ENCODE peak calls at places on chromosomes 3 and 15, in four cellular contexts. One of them, this sample, is unnamed.

GRCh38 chr15:48681274-48681840 is 35.8 kb upstream of the FBN1 start:
- DNase-seq in iPS DF 6.9: no peak
- DNase-seq in stromal cell of bone marrow: no peak
- DNase-seq in foreskin fibroblast: no peak
- DNase-seq in this sample: no peak

GRCh38 chr15:44801368-44801767 is 65.0 kb downstream of the TRIM69 start:
- DNase-seq in iPS DF 6.9: no peak
- DNase-seq in foreskin fibroblast: no peak
- DNase-seq in stromal cell of bone marrow: no peak
- DNase-seq in this sample: no peak

GRCh38 chr15:29616512-29616911 is 205.8 kb downstream of the TJP1 start:
- DNase-seq in stromal cell of bone marrow: no peak
- DNase-seq in iPS DF 6.9: no peak
- DNase-seq in foreskin fibroblast: no peak
- DNase-seq in this sample: no peak

GRCh38 chr15:26038693-26039092 is 175.6 kb upstream of the ATP10A start:
- DNase-seq in foreskin fibroblast: no peak
- DNase-seq in stromal cell of bone marrow: no peak
- DNase-seq in iPS DF 6.9: no peak
- DNase-seq in this sample: no peak

GRCh38 chr3:136070334-136070733 is 104.8 kb downstream of the PPP2R3A start:
- DNase-seq in stromal cell of bone marrow: no peak
- DNase-seq in iPS DF 6.9: no peak
- DNase-seq in foreskin fibroblast: peak
- DNase-seq in this sample: no peak

GRCh38 chr3:100796556-100796955 is 87.3 kb downstream of the TFG start:
- DNase-seq in foreskin fibroblast: no peak
- DNase-seq in iPS DF 6.9: no peak
- DNase-seq in stromal cell of bone marrow: no peak
- DNase-seq in this sample: no peak

GRCh38 chr15:61138151-61138550 is 91.0 kb downstream of the RORA start:
- DNase-seq in iPS DF 6.9: no peak
- DNase-seq in stromal cell of bone marrow: peak
- DNase-seq in foreskin fibroblast: no peak
- DNase-seq in this sample: no peak

GRCh38 chr15:58165661-58166060 is 27.5 kb downstream of the AQP9 start:
- DNase-seq in foreskin fibroblast: no peak
- DNase-seq in stromal cell of bone marrow: no peak
- DNase-seq in iPS DF 6.9: no peak
- DNase-seq in this sample: no peak

GRCh38 chr15:37995461-37996347 is 61.3 kb downstream of the TMCO5A start:
- DNase-seq in iPS DF 6.9: no peak
- DNase-seq in foreskin fibroblast: peak
- DNase-seq in stromal cell of bone marrow: peak
- DNase-seq in this sample: peak

GRCh38 chr15:68278345-68279217 is 1.0 kb downstream of the FEM1B start:
- DNase-seq in iPS DF 6.9: no peak
- DNase-seq in foreskin fibroblast: no peak
- DNase-seq in stromal cell of bone marrow: no peak
- DNase-seq in this sample: no peak

GRCh38 chr15:41568350-41569017 is 9.5 kb downstream of the TYRO3 start:
- DNase-seq in foreskin fibroblast: no peak
- DNase-seq in iPS DF 6.9: peak
- DNase-seq in stromal cell of bone marrow: no peak
- DNase-seq in this sample: no peak

GRCh38 chr3:115758076-115758763 is 134.9 kb downstream of the GAP43 start:
- DNase-seq in foreskin fibroblast: no peak
- DNase-seq in iPS DF 6.9: no peak
- DNase-seq in stromal cell of bone marrow: no peak
- DNase-seq in this sample: no peak

GRCh38 chr3:30518201-30518864 is 88.1 kb upstream of the TGFBR2 start:
- DNase-seq in stromal cell of bone marrow: no peak
- DNase-seq in foreskin fibroblast: no peak
- DNase-seq in iPS DF 6.9: no peak
- DNase-seq in this sample: no peak

GRCh38 chr3:117955196-117955595 is 1079.5 kb downstream of the IGSF11 start:
- DNase-seq in foreskin fibroblast: no peak
- DNase-seq in stromal cell of bone marrow: no peak
- DNase-seq in iPS DF 6.9: no peak
- DNase-seq in this sample: no peak

GRCh38 chr3:167575000-167575399 is 78.7 kb downstream of the WDR49 start:
- DNase-seq in foreskin fibroblast: no peak
- DNase-seq in iPS DF 6.9: no peak
- DNase-seq in stromal cell of bone marrow: no peak
- DNase-seq in this sample: no peak

GRCh38 chr15:68601206-68602197 is 22.7 kb downstream of the CORO2B start:
- DNase-seq in foreskin fibroblast: no peak
- DNase-seq in iPS DF 6.9: no peak
- DNase-seq in stromal cell of bone marrow: no peak
- DNase-seq in this sample: no peak

GRCh38 chr3:99505646-99506269 is 132.6 kb upstream of the COL8A1 start:
- DNase-seq in foreskin fibroblast: peak
- DNase-seq in stromal cell of bone marrow: peak
- DNase-seq in iPS DF 6.9: no peak
- DNase-seq in this sample: no peak

GRCh38 chr15:25175789-25176615 is 221.2 kb downstream of the SNRPN start:
- DNase-seq in iPS DF 6.9: no peak
- DNase-seq in stromal cell of bone marrow: no peak
- DNase-seq in foreskin fibroblast: no peak
- DNase-seq in this sample: no peak

GRCh38 chr3:116067275-116067674 is 378.0 kb downstream of the LSAMP start:
- DNase-seq in foreskin fibroblast: no peak
- DNase-seq in iPS DF 6.9: no peak
- DNase-seq in stromal cell of bone marrow: no peak
- DNase-seq in this sample: no peak

GRCh38 chr15:38991126-38991525 is 426.5 kb upstream of the RASGRP1 start:
- DNase-seq in stromal cell of bone marrow: peak
- DNase-seq in foreskin fibroblast: peak
- DNase-seq in iPS DF 6.9: peak
- DNase-seq in this sample: no peak

GRCh38 chr3:5002174-5002870 is 23.1 kb downstream of the BHLHE40 start:
- DNase-seq in iPS DF 6.9: no peak
- DNase-seq in foreskin fibroblast: no peak
- DNase-seq in stromal cell of bone marrow: no peak
- DNase-seq in this sample: no peak

GRCh38 chr15:41844814-41845213 is 6.2 kb downstream of the PLA2G4B start:
- DNase-seq in iPS DF 6.9: no peak
- DNase-seq in stromal cell of bone marrow: no peak
- DNase-seq in foreskin fibroblast: no peak
- DNase-seq in this sample: no peak

This sample was measured in B cell.